ENCODE peak calls at places on chromosomes 7 and 10, in ten cellular contexts. C is IMR-90, B is Panc1, T is left ventricle myocardium inferior, N is osteoblast, O is HCT116, I is tibial nerve, Q is MM.1S, Y is prostate gland, Z is SJSA1. K is an unnamed sample.

GRCh38 chr7:14021069-14021468 is 31.6 kb upstream of the ETV1 start:
- DNase-seq in C (peak; percentile 84), B (no peak), T (no peak), N (peak; percentile 3), O (peak; percentile 47), I (no peak), Q (no peak), Y (no peak), Z (no peak), K (no peak)

GRCh38 chr10:92124524-92125168 is 166.2 kb downstream of the CPEB3 start:
- DNase-seq in C (peak; percentile 91), B (no peak), T (no peak), N (peak; percentile 69), O (no peak), I (no peak), Q (no peak), Y (peak; percentile 54), Z (no peak), K (no peak)

GRCh38 chr10:71708301-71708703 is 11.3 kb downstream of the C10orf105 start:
- DNase-seq in C (no peak), B (peak; percentile 35), T (peak; percentile 58), N (peak; percentile 96), O (no peak), I (no peak), Q (peak; percentile 24), Y (peak; percentile 21), Z (peak; percentile 56), K (peak; percentile 81)

GRCh38 chr7:124765401-124766352 is at the start of gene GPR37:
- DNase-seq in C (peak; percentile 93), B (no peak), T (no peak), N (peak; percentile 90), O (peak; percentile 32), I (no peak), Q (peak; percentile 91), Y (peak; percentile 59), Z (peak; percentile 45), K (peak; percentile 70)

GRCh38 chr10:61628875-61629513 is 33.7 kb upstream of the CABCOCO1 start:
- DNase-seq in C (peak; percentile 95), B (peak; percentile 74), T (no peak), N (peak; percentile 58), O (no peak), I (no peak), Q (no peak), Y (no peak), Z (peak; percentile 81), K (no peak)

GRCh38 chr10:16950686-16951681 is 133.8 kb upstream of the RSU1 start:
- DNase-seq in C (peak; percentile 66), B (no peak), T (no peak), N (peak; percentile 83), O (peak; percentile 4), I (no peak), Q (no peak), Y (no peak), Z (peak; percentile 52), K (no peak)

GRCh38 chr7:10802526-10802925 is 171.1 kb upstream of the PHF14 start:
- DNase-seq in C (peak; percentile 13), B (no peak), T (no peak), N (peak; percentile 37), O (no peak), I (no peak), Q (no peak), Y (no peak), Z (no peak), K (no peak)

GRCh38 chr7:44062180-44062902 is 3.0 kb downstream of the PGAM2 start:
- DNase-seq in C (no peak), B (no peak), T (peak; percentile 18), N (peak; percentile 52), O (no peak), I (peak; percentile 13), Q (no peak), Y (no peak), Z (no peak), K (peak; percentile 46)

GRCh38 chr10:78862328-78862640 is 206.5 kb upstream of the ZMIZ1 start:
- DNase-seq in C (no peak), B (no peak), T (no peak), N (no peak), O (no peak), I (no peak), Q (no peak), Y (no peak), Z (no peak), K (no peak)

GRCh38 chr10:93758911-93759410 is 1.2 kb downstream of the LGI1 start:
- DNase-seq in C (no peak), B (no peak), T (no peak), N (no peak), O (no peak), I (no peak), Q (no peak), Y (no peak), Z (no peak), K (no peak)
- H3K4me3 ChIP-seq in C (no peak overlapping the region), B (no peak overlapping the region), T (no peak overlapping the region), N (peak overlapping the region; percentile 6), O (no peak overlapping the region), I (peak overlapping the region; percentile 20), Q (no peak overlapping the region), Y (no peak overlapping the region), Z (no peak overlapping the region), K (no peak overlapping the region)

GRCh38 chr7:139731802-139732470 is 45.9 kb downstream of the HIPK2 start:
- DNase-seq in C (peak; percentile 83), B (peak; percentile 87), T (peak; percentile 82), N (peak; percentile 69), O (peak; percentile 79), I (peak; percentile 82), Q (no peak), Y (peak; percentile 89), Z (peak; percentile 89), K (peak; percentile 90)

GRCh38 chr7:139732471-139733167 is 45.2 kb downstream of the HIPK2 start:
- DNase-seq in C (no peak), B (no peak), T (no peak), N (no peak), O (no peak), I (no peak), Q (no peak), Y (no peak), Z (no peak), K (no peak)

GRCh38 chr7:139733751-139734150 is 44.0 kb downstream of the HIPK2 start:
- DNase-seq in C (no peak), B (no peak), T (no peak), N (no peak), O (no peak), I (no peak), Q (no peak), Y (no peak), Z (no peak), K (peak; percentile 9)

GRCh38 chr7:139728203-139728602 is 49.6 kb downstream of the HIPK2 start:
- DNase-seq in C (no peak), B (no peak), T (no peak), N (no peak), O (no peak), I (no peak), Q (no peak), Y (no peak), Z (no peak), K (no peak)

GRCh38 chr7:139730746-139731612 is 46.8 kb downstream of the HIPK2 start:
- DNase-seq in C (peak; percentile 72), B (no peak), T (peak; percentile 80), N (no peak), O (no peak), I (no peak), Q (peak; percentile 58), Y (peak; percentile 40), Z (no peak), K (peak; percentile 82)
- H3K27ac ChIP-seq in C (peak overlapping the region; percentile 72), B (peak overlapping the region; percentile 96), T (peak overlapping the region; percentile 91), N (peak overlapping the region; percentile 99), O (no peak overlapping the region), I (peak overlapping the region; percentile 86), Q (peak overlapping the region; percentile 31), Y (peak overlapping the region; percentile 69), Z (peak overlapping the region; percentile 27), K (peak overlapping the region; percentile 62)

GRCh38 chr10:103583871-103584215 is 90.3 kb downstream of the NEURL1 start:
- DNase-seq in C (no peak), B (no peak), T (no peak), N (no peak), O (no peak), I (no peak), Q (no peak), Y (no peak), Z (no peak), K (no peak)

GRCh38 chr10:103587073-103587472 is 93.6 kb downstream of the NEURL1 start:
- DNase-seq in C (no peak), B (no peak), T (no peak), N (peak; percentile 90), O (no peak), I (no peak), Q (no peak), Y (no peak), Z (no peak), K (no peak)

GRCh38 chr10:103582331-103583123 is 89.0 kb downstream of the NEURL1 start:
- DNase-seq in C (no peak), B (no peak), T (no peak), N (no peak), O (no peak), I (no peak), Q (no peak), Y (no peak), Z (no peak), K (no peak)

GRCh38 chr10:103584216-103585010 is 90.9 kb downstream of the NEURL1 start:
- DNase-seq in C (no peak), B (no peak), T (no peak), N (peak; percentile 70), O (no peak), I (no peak), Q (peak; percentile 14), Y (no peak), Z (no peak), K (peak; percentile 78)

GRCh38 chr10:103585011-103585405 is 91.5 kb downstream of the NEURL1 start:
- DNase-seq in C (no peak), B (no peak), T (no peak), N (no peak), O (no peak), I (no peak), Q (no peak), Y (no peak), Z (no peak), K (no peak)
- H3K4me3 ChIP-seq in C (no peak overlapping the region), B (no peak overlapping the region), T (peak overlapping the region; percentile 60), N (no peak overlapping the region), O (no peak overlapping the region), I (no peak overlapping the region), Q (no peak overlapping the region), Y (peak overlapping the region; percentile 33), Z (no peak overlapping the region), K (peak overlapping the region; percentile 57)

GRCh38 chr7:139117599-139118233 is 8.2 kb upstream of the ZC3HAV1 start:
- DNase-seq in C (no peak), B (no peak), T (no peak), N (peak; percentile 64), O (no peak), I (no peak), Q (no peak), Y (no peak), Z (no peak), K (no peak)

GRCh38 chr7:139118234-139118802 is 8.8 kb upstream of the ZC3HAV1 start:
- DNase-seq in C (peak; percentile 81), B (peak; percentile 75), T (no peak), N (peak; percentile 92), O (peak; percentile 32), I (no peak), Q (no peak), Y (no peak), Z (no peak), K (no peak)

GRCh38 chr7:139116999-139117398 is 7.5 kb upstream of the ZC3HAV1 start:
- DNase-seq in C (no peak), B (no peak), T (no peak), N (no peak), O (no peak), I (no peak), Q (no peak), Y (no peak), Z (no peak), K (no peak)

GRCh38 chr7:139119486-139119849 is 9.9 kb upstream of the ZC3HAV1 start:
- DNase-seq in C (no peak), B (no peak), T (no peak), N (no peak), O (no peak), I (no peak), Q (no peak), Y (no peak), Z (no peak), K (no peak)

GRCh38 chr7:139118803-139119485 is 9.4 kb upstream of the ZC3HAV1 start:
- DNase-seq in C (peak; percentile 37), B (no peak), T (no peak), N (no peak), O (no peak), I (no peak), Q (no peak), Y (no peak), Z (no peak), K (peak; percentile 83)
- H3K27ac ChIP-seq in C (no peak overlapping the region), B (no peak overlapping the region), T (no peak overlapping the region), N (no peak overlapping the region), O (no peak overlapping the region), I (no peak overlapping the region), Q (no peak overlapping the region), Y (peak overlapping the region; percentile 21), Z (no peak overlapping the region), K (peak overlapping the region; percentile 40)

K was measured in Peyer's patch.